ENCODE peak calls at places on chromosomes 3 and 15, in six cellular contexts. E is GM12865; K is stimulated activated CD8-positive, alpha-beta memory T cell treated with anti-CD3 and anti-CD28 coated beads, Interleukin-7, amount 100 ng/mL, for 24 hours; M is NT2/D1; T is MV-4-11; U is A549. H is an unnamed sample.

GRCh38 chr15:55587321-55588069 is 650 bp downstream of the PYGO1 start:
- DNase-seq in K (no peak), M (no peak), E (peak), T (no peak), U (peak), H (no peak)

GRCh38 chr3:52841211-52841980 is 6.6 kb upstream of the MUSTN1 start:
- DNase-seq in E (peak), U (no peak), T (peak), K (no peak), M (no peak), H (no peak)

GRCh38 chr3:29705906-29706507 is 425.1 kb downstream of the RBMS3 start:
- DNase-seq in T (no peak), M (no peak), K (no peak), U (no peak), E (no peak), H (no peak)

GRCh38 chr15:29854413-29854812 is 32.1 kb upstream of the TJP1 start:
- DNase-seq in T (no peak), U (no peak), M (no peak), E (no peak), K (no peak), H (no peak)

GRCh38 chr15:82178061-82178460 is 84.5 kb downstream of the EFL1 start:
- DNase-seq in T (no peak), M (no peak), E (no peak), K (no peak), U (no peak), H (no peak)

GRCh38 chr15:57340673-57341259 is 35.5 kb upstream of the CGNL1 start:
- DNase-seq in E (peak), U (peak), K (no peak), M (peak), T (peak), H (peak)

GRCh38 chr15:34780725-34781124 is 14.6 kb downstream of the ACTC1 start:
- DNase-seq in T (no peak), E (no peak), M (no peak), U (no peak), K (no peak), H (no peak)

GRCh38 chr3:183779896-183780450 is 45.4 kb downstream of the MAP6D1 start:
- DNase-seq in E (no peak), U (no peak), M (no peak), T (peak), K (no peak), H (no peak)

GRCh38 chr3:9208713-9209112 is 40.7 kb downstream of the SRGAP3 start:
- DNase-seq in M (no peak), U (no peak), K (no peak), E (no peak), T (no peak), H (no peak)

H was measured in NCI-H1930.